ENCODE peak calls at places on chromosomes 1 and 21, in eight cellular contexts. T is SK-N-SH; A is T-helper 2 cell; I is RWPE1; R is MCF 10A; Q is NCI-H2107; L is hypothalamus; N is CD4-positive, alpha-beta memory T cell. Z is an unnamed sample.

GRCh38 chr21:43262427-43262826 is 93.6 kb downstream of the CRYAA start:
- DNase-seq in T (no peak), A (peak), I (no peak), R (no peak), Q (no peak), L (no peak), N (no peak), Z (no peak)

GRCh38 chr1:72697410-72697809 is 415.1 kb upstream of the NEGR1 start:
- DNase-seq in T (no peak), A (no peak), I (no peak), R (no peak), Q (no peak), L (no peak), N (no peak), Z (no peak)

GRCh38 chr1:227903614-227904501 is 43.9 kb downstream of the WNT9A start:
- DNase-seq in T (no peak), A (no peak), I (no peak), R (no peak), Q (no peak), L (peak), N (no peak), Z (no peak)

GRCh38 chr1:23524716-23525401 is 6.2 kb downstream of the E2F2 start:
- DNase-seq in T (peak), A (peak), I (no peak), R (no peak), Q (peak), L (no peak), N (peak), Z (peak)

GRCh38 chr21:30234643-30235042 is 18.7 kb upstream of the CLDN8 start:
- DNase-seq in T (no peak), A (no peak), I (peak), R (peak), Q (no peak), L (no peak), N (no peak), Z (no peak)

GRCh38 chr21:45515241-45516061 is 26.8 kb downstream of the SLC19A1 start:
- DNase-seq in T (no peak), A (no peak), I (no peak), R (no peak), Q (no peak), L (no peak), N (no peak), Z (no peak)

GRCh38 chr1:227228201-227228600 is 90.1 kb downstream of the CDC42BPA start:
- DNase-seq in T (no peak), A (no peak), I (no peak), R (no peak), Q (no peak), L (no peak), N (no peak), Z (no peak)

GRCh38 chr1:200428482-200429205 is 18.8 kb upstream of the ZNF281 start:
- DNase-seq in T (no peak), A (no peak), I (no peak), R (peak), Q (no peak), L (no peak), N (no peak), Z (no peak)

GRCh38 chr1:158014702-158015320 is 21.4 kb downstream of the KIRREL1 start:
- DNase-seq in T (no peak), A (no peak), I (no peak), R (no peak), Q (no peak), L (no peak), N (no peak), Z (no peak)

GRCh38 chr1:7650801-7651200 is 120.3 kb upstream of the VAMP3 start:
- DNase-seq in T (no peak), A (no peak), I (no peak), R (no peak), Q (no peak), L (peak), N (no peak), Z (no peak)

GRCh38 chr21:34950980-34951379 is 98.1 kb downstream of the RUNX1 start:
- DNase-seq in T (no peak), A (no peak), I (no peak), R (no peak), Q (no peak), L (no peak), N (no peak), Z (no peak)

GRCh38 chr1:180178511-180179161 is 24.0 kb downstream of the QSOX1 start:
- DNase-seq in T (peak), A (peak), I (peak), R (peak), Q (no peak), L (peak), N (peak), Z (peak)

GRCh38 chr1:81287681-81288080 is 513.1 kb upstream of the ADGRL2 start:
- DNase-seq in T (no peak), A (no peak), I (no peak), R (no peak), Q (no peak), L (no peak), N (no peak), Z (no peak)

GRCh38 chr1:230581446-230582079 is 60.7 kb upstream of the COG2 start:
- DNase-seq in T (no peak), A (no peak), I (no peak), R (peak), Q (no peak), L (no peak), N (no peak), Z (no peak)

GRCh38 chr1:32005522-32005921 is 8.1 kb upstream of the KHDRBS1 start:
- DNase-seq in T (no peak), A (no peak), I (no peak), R (no peak), Q (no peak), L (no peak), N (no peak), Z (no peak)

GRCh38 chr1:94720091-94720793 is 99.9 kb upstream of the SLC44A3 start:
- DNase-seq in T (no peak), A (peak), I (no peak), R (no peak), Q (no peak), L (no peak), N (no peak), Z (no peak)

GRCh38 chr1:93681549-93682412 is at the start of gene BCAR3:
- DNase-seq in T (peak), A (peak), I (peak), R (peak), Q (peak), L (peak), N (no peak), Z (no peak)

Z was measured in Jurkat, Clone E6-1.